ENCODE peak calls at places on chromosomes 12 and 14, in ten cellular contexts. One of them, this sample, is unnamed.

GRCh38 chr12:51863921-51864700 is 15.6 kb upstream of the FIGNL2 start:
- DNase-seq in amniotic epithelial cell: peak
- DNase-seq in fibroblast of the aortic adventitia: no peak
- DNase-seq in activated CD4-positive, alpha-beta T cell treated with anti-CD3 and anti-CD28 coated beads for 4 hours: no peak
- DNase-seq in HTR-8/SVneo: no peak
- DNase-seq in stimulated activated CD8-positive, alpha-beta memory T cell treated with anti-CD3 and anti-CD28 coated beads, Interleukin-4, amount 100 ng/mL, for 48 hours: peak
- DNase-seq in T-helper 1 cell: no peak
- DNase-seq in NCI-H748 treated with DMSO at 0.1 percent for 48 hours: no peak
- DNase-seq in fibroblast of mammary gland: no peak
- DNase-seq in GDM1: no peak
- DNase-seq in this sample: no peak

GRCh38 chr12:120940799-120941198 is 36.6 kb upstream of the SPPL3 start:
- DNase-seq in stimulated activated CD8-positive, alpha-beta memory T cell treated with anti-CD3 and anti-CD28 coated beads, Interleukin-4, amount 100 ng/mL, for 48 hours: no peak
- DNase-seq in fibroblast of the aortic adventitia: peak
- DNase-seq in activated CD4-positive, alpha-beta T cell treated with anti-CD3 and anti-CD28 coated beads for 4 hours: no peak
- DNase-seq in HTR-8/SVneo: no peak
- DNase-seq in NCI-H748 treated with DMSO at 0.1 percent for 48 hours: no peak
- DNase-seq in T-helper 1 cell: no peak
- DNase-seq in GDM1: no peak
- DNase-seq in fibroblast of mammary gland: peak
- DNase-seq in amniotic epithelial cell: peak
- DNase-seq in this sample: no peak

GRCh38 chr12:66398931-66399625 is 96.8 kb downstream of the HELB start:
- DNase-seq in amniotic epithelial cell: peak
- DNase-seq in T-helper 1 cell: no peak
- DNase-seq in fibroblast of the aortic adventitia: peak
- DNase-seq in activated CD4-positive, alpha-beta T cell treated with anti-CD3 and anti-CD28 coated beads for 4 hours: no peak
- DNase-seq in stimulated activated CD8-positive, alpha-beta memory T cell treated with anti-CD3 and anti-CD28 coated beads, Interleukin-4, amount 100 ng/mL, for 48 hours: no peak
- DNase-seq in HTR-8/SVneo: no peak
- DNase-seq in fibroblast of mammary gland: peak
- DNase-seq in NCI-H748 treated with DMSO at 0.1 percent for 48 hours: no peak
- DNase-seq in GDM1: no peak
- DNase-seq in this sample: no peak

GRCh38 chr14:101233861-101234587 is 327.3 kb upstream of the DIO3 start:
- DNase-seq in T-helper 1 cell: no peak
- DNase-seq in NCI-H748 treated with DMSO at 0.1 percent for 48 hours: no peak
- DNase-seq in GDM1: no peak
- DNase-seq in stimulated activated CD8-positive, alpha-beta memory T cell treated with anti-CD3 and anti-CD28 coated beads, Interleukin-4, amount 100 ng/mL, for 48 hours: no peak
- DNase-seq in fibroblast of mammary gland: no peak
- DNase-seq in amniotic epithelial cell: no peak
- DNase-seq in fibroblast of the aortic adventitia: no peak
- DNase-seq in HTR-8/SVneo: no peak
- DNase-seq in activated CD4-positive, alpha-beta T cell treated with anti-CD3 and anti-CD28 coated beads for 4 hours: no peak
- DNase-seq in this sample: no peak

GRCh38 chr14:60349663-60350365 is 100.8 kb downstream of the PPM1A start:
- DNase-seq in fibroblast of mammary gland: peak
- DNase-seq in stimulated activated CD8-positive, alpha-beta memory T cell treated with anti-CD3 and anti-CD28 coated beads, Interleukin-4, amount 100 ng/mL, for 48 hours: no peak
- DNase-seq in activated CD4-positive, alpha-beta T cell treated with anti-CD3 and anti-CD28 coated beads for 4 hours: peak
- DNase-seq in T-helper 1 cell: no peak
- DNase-seq in amniotic epithelial cell: peak
- DNase-seq in HTR-8/SVneo: peak
- DNase-seq in NCI-H748 treated with DMSO at 0.1 percent for 48 hours: peak
- DNase-seq in GDM1: peak
- DNase-seq in fibroblast of the aortic adventitia: peak
- DNase-seq in this sample: peak

GRCh38 chr14:39175445-39176262 is 600 bp downstream of the PNN start:
- DNase-seq in fibroblast of mammary gland: peak
- DNase-seq in amniotic epithelial cell: peak
- DNase-seq in stimulated activated CD8-positive, alpha-beta memory T cell treated with anti-CD3 and anti-CD28 coated beads, Interleukin-4, amount 100 ng/mL, for 48 hours: peak
- DNase-seq in HTR-8/SVneo: no peak
- DNase-seq in fibroblast of the aortic adventitia: no peak
- DNase-seq in GDM1: peak
- DNase-seq in activated CD4-positive, alpha-beta T cell treated with anti-CD3 and anti-CD28 coated beads for 4 hours: no peak
- DNase-seq in T-helper 1 cell: peak
- DNase-seq in NCI-H748 treated with DMSO at 0.1 percent for 48 hours: no peak
- DNase-seq in this sample: peak

GRCh38 chr12:2608608-2608945 is 186.2 kb upstream of the FKBP4 start:
- DNase-seq in stimulated activated CD8-positive, alpha-beta memory T cell treated with anti-CD3 and anti-CD28 coated beads, Interleukin-4, amount 100 ng/mL, for 48 hours: no peak
- DNase-seq in GDM1: no peak
- DNase-seq in fibroblast of the aortic adventitia: no peak
- DNase-seq in amniotic epithelial cell: no peak
- DNase-seq in fibroblast of mammary gland: no peak
- DNase-seq in NCI-H748 treated with DMSO at 0.1 percent for 48 hours: no peak
- DNase-seq in HTR-8/SVneo: no peak
- DNase-seq in T-helper 1 cell: no peak
- DNase-seq in activated CD4-positive, alpha-beta T cell treated with anti-CD3 and anti-CD28 coated beads for 4 hours: no peak
- DNase-seq in this sample: no peak

GRCh38 chr14:22908601-22909000 is 10.3 kb downstream of the RBM23 start:
- DNase-seq in T-helper 1 cell: no peak
- DNase-seq in amniotic epithelial cell: peak
- DNase-seq in fibroblast of the aortic adventitia: peak
- DNase-seq in activated CD4-positive, alpha-beta T cell treated with anti-CD3 and anti-CD28 coated beads for 4 hours: no peak
- DNase-seq in NCI-H748 treated with DMSO at 0.1 percent for 48 hours: no peak
- DNase-seq in stimulated activated CD8-positive, alpha-beta memory T cell treated with anti-CD3 and anti-CD28 coated beads, Interleukin-4, amount 100 ng/mL, for 48 hours: no peak
- DNase-seq in fibroblast of mammary gland: peak
- DNase-seq in GDM1: no peak
- DNase-seq in HTR-8/SVneo: no peak
- DNase-seq in this sample: no peak

GRCh38 chr14:97640031-97640430 is 842.8 kb downstream of the VRK1 start:
- DNase-seq in HTR-8/SVneo: no peak
- DNase-seq in stimulated activated CD8-positive, alpha-beta memory T cell treated with anti-CD3 and anti-CD28 coated beads, Interleukin-4, amount 100 ng/mL, for 48 hours: no peak
- DNase-seq in amniotic epithelial cell: no peak
- DNase-seq in fibroblast of the aortic adventitia: no peak
- DNase-seq in fibroblast of mammary gland: no peak
- DNase-seq in NCI-H748 treated with DMSO at 0.1 percent for 48 hours: no peak
- DNase-seq in GDM1: no peak
- DNase-seq in T-helper 1 cell: no peak
- DNase-seq in activated CD4-positive, alpha-beta T cell treated with anti-CD3 and anti-CD28 coated beads for 4 hours: no peak
- DNase-seq in this sample: no peak

GRCh38 chr14:104550849-104551728 is 28.5 kb upstream of the C14orf180 start:
- DNase-seq in GDM1: no peak
- DNase-seq in HTR-8/SVneo: no peak
- DNase-seq in activated CD4-positive, alpha-beta T cell treated with anti-CD3 and anti-CD28 coated beads for 4 hours: no peak
- DNase-seq in fibroblast of mammary gland: no peak
- DNase-seq in fibroblast of the aortic adventitia: no peak
- DNase-seq in NCI-H748 treated with DMSO at 0.1 percent for 48 hours: no peak
- DNase-seq in amniotic epithelial cell: no peak
- DNase-seq in stimulated activated CD8-positive, alpha-beta memory T cell treated with anti-CD3 and anti-CD28 coated beads, Interleukin-4, amount 100 ng/mL, for 48 hours: no peak
- DNase-seq in T-helper 1 cell: no peak
- DNase-seq in this sample: no peak

GRCh38 chr12:29869916-29870315 is 86.2 kb upstream of the TMTC1 start:
- DNase-seq in NCI-H748 treated with DMSO at 0.1 percent for 48 hours: no peak
- DNase-seq in fibroblast of mammary gland: no peak
- DNase-seq in amniotic epithelial cell: no peak
- DNase-seq in GDM1: no peak
- DNase-seq in stimulated activated CD8-positive, alpha-beta memory T cell treated with anti-CD3 and anti-CD28 coated beads, Interleukin-4, amount 100 ng/mL, for 48 hours: no peak
- DNase-seq in T-helper 1 cell: no peak
- DNase-seq in HTR-8/SVneo: no peak
- DNase-seq in activated CD4-positive, alpha-beta T cell treated with anti-CD3 and anti-CD28 coated beads for 4 hours: no peak
- DNase-seq in fibroblast of the aortic adventitia: no peak
- DNase-seq in this sample: no peak

GRCh38 chr12:66290716-66291200 is 11.5 kb upstream of the HELB start:
- DNase-seq in activated CD4-positive, alpha-beta T cell treated with anti-CD3 and anti-CD28 coated beads for 4 hours: no peak
- DNase-seq in fibroblast of mammary gland: no peak
- DNase-seq in NCI-H748 treated with DMSO at 0.1 percent for 48 hours: no peak
- DNase-seq in GDM1: no peak
- DNase-seq in HTR-8/SVneo: no peak
- DNase-seq in amniotic epithelial cell: no peak
- DNase-seq in T-helper 1 cell: no peak
- DNase-seq in stimulated activated CD8-positive, alpha-beta memory T cell treated with anti-CD3 and anti-CD28 coated beads, Interleukin-4, amount 100 ng/mL, for 48 hours: no peak
- DNase-seq in fibroblast of the aortic adventitia: no peak
- DNase-seq in this sample: no peak

GRCh38 chr14:81341405-81342180 is 58.5 kb downstream of the STON2 start:
- DNase-seq in HTR-8/SVneo: no peak
- DNase-seq in activated CD4-positive, alpha-beta T cell treated with anti-CD3 and anti-CD28 coated beads for 4 hours: no peak
- DNase-seq in stimulated activated CD8-positive, alpha-beta memory T cell treated with anti-CD3 and anti-CD28 coated beads, Interleukin-4, amount 100 ng/mL, for 48 hours: no peak
- DNase-seq in T-helper 1 cell: no peak
- DNase-seq in fibroblast of the aortic adventitia: no peak
- DNase-seq in GDM1: no peak
- DNase-seq in amniotic epithelial cell: no peak
- DNase-seq in NCI-H748 treated with DMSO at 0.1 percent for 48 hours: no peak
- DNase-seq in fibroblast of mammary gland: peak
- DNase-seq in this sample: peak

GRCh38 chr12:77190022-77190421 is 124.7 kb upstream of the E2F7 start:
- DNase-seq in GDM1: no peak
- DNase-seq in activated CD4-positive, alpha-beta T cell treated with anti-CD3 and anti-CD28 coated beads for 4 hours: no peak
- DNase-seq in amniotic epithelial cell: peak
- DNase-seq in fibroblast of the aortic adventitia: peak
- DNase-seq in HTR-8/SVneo: no peak
- DNase-seq in stimulated activated CD8-positive, alpha-beta memory T cell treated with anti-CD3 and anti-CD28 coated beads, Interleukin-4, amount 100 ng/mL, for 48 hours: no peak
- DNase-seq in NCI-H748 treated with DMSO at 0.1 percent for 48 hours: no peak
- DNase-seq in T-helper 1 cell: no peak
- DNase-seq in fibroblast of mammary gland: peak
- DNase-seq in this sample: no peak

GRCh38 chr12:104877107-104877705 is 80.9 kb downstream of the SLC41A2 start:
- DNase-seq in amniotic epithelial cell: peak
- DNase-seq in HTR-8/SVneo: peak
- DNase-seq in T-helper 1 cell: no peak
- DNase-seq in fibroblast of the aortic adventitia: peak
- DNase-seq in activated CD4-positive, alpha-beta T cell treated with anti-CD3 and anti-CD28 coated beads for 4 hours: peak
- DNase-seq in GDM1: peak
- DNase-seq in fibroblast of mammary gland: peak
- DNase-seq in stimulated activated CD8-positive, alpha-beta memory T cell treated with anti-CD3 and anti-CD28 coated beads, Interleukin-4, amount 100 ng/mL, for 48 hours: no peak
- DNase-seq in NCI-H748 treated with DMSO at 0.1 percent for 48 hours: peak
- DNase-seq in this sample: peak

GRCh38 chr12:110733089-110733715 is 9.5 kb downstream of the PPP1CC start:
- DNase-seq in fibroblast of the aortic adventitia: peak
- DNase-seq in amniotic epithelial cell: no peak
- DNase-seq in NCI-H748 treated with DMSO at 0.1 percent for 48 hours: no peak
- DNase-seq in HTR-8/SVneo: no peak
- DNase-seq in GDM1: no peak
- DNase-seq in stimulated activated CD8-positive, alpha-beta memory T cell treated with anti-CD3 and anti-CD28 coated beads, Interleukin-4, amount 100 ng/mL, for 48 hours: peak
- DNase-seq in activated CD4-positive, alpha-beta T cell treated with anti-CD3 and anti-CD28 coated beads for 4 hours: no peak
- DNase-seq in fibroblast of mammary gland: peak
- DNase-seq in T-helper 1 cell: no peak
- DNase-seq in this sample: no peak

This sample was measured in NCI-H1105 treated with DMSO at 0.1 percent for 48 hours.